ENCODE peak calls at places on chromosomes 6 and 20, in six cellular contexts. J is stomach, U is heart left ventricle, Q is transverse colon, H is Caco-2, E is A549. C is an unnamed sample.

GRCh38 chr6:2266845-2267244 is 21.4 kb upstream of the GMDS start:
- DNase-seq in H (no peak), J (no peak), U (no peak), E (no peak), Q (no peak), C (no peak)

GRCh38 chr20:23320317-23320716 is 30.3 kb upstream of the NXT1 start:
- DNase-seq in H (peak), Q (no peak), U (no peak), E (peak), J (no peak), C (no peak)

GRCh38 chr20:50286609-50287008 is 96.0 kb downstream of the CEBPB start:
- DNase-seq in E (peak), J (no peak), U (peak), H (no peak), Q (peak), C (no peak)

GRCh38 chr20:23435675-23436539 is 3.6 kb upstream of the CSTL1 start:
- DNase-seq in Q (peak), J (peak), H (no peak), U (no peak), E (no peak), C (no peak)

GRCh38 chr6:34391023-34391485 is 1.4 kb downstream of the NUDT3 start:
- DNase-seq in J (no peak), U (peak), H (peak), Q (peak), E (peak), C (no peak)

GRCh38 chr6:26158581-26159416 is 71.6 kb downstream of the HFE start:
- DNase-seq in E (no peak), J (peak), U (peak), Q (peak), H (peak), C (peak)

GRCh38 chr6:149203509-149203908 is 114.0 kb upstream of the TAB2 start:
- DNase-seq in H (no peak), J (no peak), U (no peak), E (no peak), Q (no peak), C (no peak)

GRCh38 chr6:26250806-26251075 is 114.3 kb upstream of the BTN3A2 start:
- DNase-seq in E (no peak), H (peak), U (no peak), Q (peak), J (no peak), C (peak)

GRCh38 chr20:6492396-6493055 is 275.0 kb upstream of the BMP2 start:
- DNase-seq in J (no peak), E (no peak), H (peak), U (no peak), Q (no peak), C (no peak)

GRCh38 chr20:22048241-22048640 is 342.8 kb downstream of the PAX1 start:
- DNase-seq in H (no peak), E (no peak), U (no peak), Q (no peak), J (no peak), C (no peak)

GRCh38 chr20:49170714-49171113 is 17.4 kb downstream of the STAU1 start:
- DNase-seq in J (no peak), Q (no peak), H (no peak), U (no peak), E (no peak), C (no peak)

GRCh38 chr6:169700296-169700695 is 1.5 kb downstream of the WDR27 start:
- DNase-seq in U (no peak), H (no peak), Q (peak), E (no peak), J (no peak), C (no peak)

GRCh38 chr6:39530201-39530759 is 194.9 kb downstream of the KIF6 start:
- DNase-seq in H (no peak), U (no peak), E (no peak), Q (peak), J (no peak), C (peak)

GRCh38 chr6:130525378-130525777 is 159.6 kb downstream of the TMEM200A start:
- DNase-seq in J (no peak), E (no peak), H (no peak), Q (no peak), U (no peak), C (no peak)

GRCh38 chr20:5000263-5001173 is 792 bp downstream of the SLC23A2 start:
- DNase-seq in Q (peak), U (peak), E (no peak), J (peak), H (peak), C (peak)

DNA sequence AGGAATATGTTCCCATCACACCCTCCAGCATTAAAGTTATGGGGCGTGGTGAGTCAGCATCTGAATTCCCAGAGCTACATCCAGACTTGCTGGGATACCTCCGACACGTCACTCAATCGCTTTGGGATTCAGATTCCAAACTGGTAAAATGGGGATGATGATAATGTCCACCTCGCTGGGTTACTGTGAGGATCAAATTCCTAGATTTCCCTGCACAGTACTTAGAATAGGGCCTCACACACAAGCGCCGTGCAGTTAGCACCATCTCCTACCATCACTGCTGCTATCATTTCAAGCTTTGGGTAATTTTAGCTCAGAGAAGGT is 107.2 kb downstream of the SULF2 start:
- DNase-seq in H (no peak), E (no peak), J (no peak), U (no peak), Q (no peak), C (no peak)
- TF ChIP-seq CTCF in H (no peak), E (no peak), J (no peak), U (peak), Q (no peak), C (peak)

GRCh38 chr6:40714143-40714542 is 127.0 kb upstream of the LRFN2 start:
- DNase-seq in U (no peak), E (no peak), J (no peak), H (no peak), Q (no peak), C (no peak)

GRCh38 chr6:40714576-40715500 is 127.7 kb upstream of the LRFN2 start:
- DNase-seq in U (no peak), E (peak), Q (peak), H (peak), J (peak), C (no peak)

GRCh38 chr6:40710626-40711354 is 123.6 kb upstream of the LRFN2 start:
- DNase-seq in E (no peak), U (peak), J (no peak), H (no peak), Q (no peak), C (no peak)

GRCh38 chr6:40715501-40716403 is 128.6 kb upstream of the LRFN2 start:
- DNase-seq in H (no peak), Q (no peak), U (no peak), J (peak), E (no peak), C (no peak)

DNA sequence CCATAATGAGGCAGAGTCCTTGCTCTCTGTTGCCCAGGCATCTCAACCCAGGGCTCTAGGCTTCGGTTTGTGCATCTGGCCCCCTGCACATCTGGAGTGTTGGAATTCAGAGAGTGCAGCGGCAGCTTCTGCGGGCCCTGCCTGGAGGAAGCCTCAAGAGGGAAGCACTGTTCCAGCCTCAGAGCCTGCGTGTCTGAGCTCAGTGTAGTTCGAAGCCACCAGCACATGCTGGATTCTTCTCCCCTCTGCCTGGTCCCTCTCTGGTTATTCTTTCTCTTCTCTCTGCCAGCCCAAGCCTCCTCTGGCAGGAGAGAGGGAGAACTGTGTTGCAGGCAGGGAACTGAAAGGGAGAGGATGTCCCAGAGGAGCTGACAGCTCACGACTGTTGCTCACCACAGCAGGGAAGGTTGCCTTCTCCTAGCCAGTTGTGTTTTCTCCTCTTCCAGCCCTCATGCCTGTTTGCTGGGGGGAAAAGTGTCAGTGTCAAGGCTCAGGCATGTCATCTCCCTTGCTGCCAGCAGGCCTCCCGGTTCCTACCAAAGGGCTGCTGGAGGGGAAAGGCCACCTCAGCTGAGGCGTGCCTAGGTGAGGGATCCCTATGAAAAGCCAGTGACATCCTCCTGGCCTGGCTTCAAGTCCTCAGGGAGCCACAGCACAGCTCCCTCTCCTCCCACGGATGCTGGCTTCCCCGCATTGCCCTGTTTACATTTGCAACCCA is 126.0 kb upstream of the LRFN2 start:
- DNase-seq in J (no peak), Q (no peak), H (peak), U (no peak), E (no peak), C (no peak)
- TF ChIP-seq CTCF in J (no peak), Q (no peak), H (no peak), U (no peak), E (no peak), C (no peak)

GRCh38 chr6:19804362-19805145 is 32.6 kb upstream of the ID4 start:
- DNase-seq in E (peak), Q (peak), H (peak), J (peak), U (peak), C (peak)
- TF ChIP-seq CTCF in E (no peak), Q (no peak), H (no peak), J (no peak), U (no peak), C (no peak)

GRCh38 chr20:36480456-36481048 is 60.8 kb upstream of the MYL9 start:
- DNase-seq in J (no peak), H (no peak), E (no peak), U (no peak), Q (no peak), C (no peak)

GRCh38 chr20:36479938-36480337 is 61.4 kb upstream of the MYL9 start:
- DNase-seq in U (no peak), J (no peak), Q (no peak), H (no peak), E (no peak), C (no peak)

GRCh38 chr20:36482044-36482473 is 59.3 kb upstream of the MYL9 start:
- DNase-seq in Q (no peak), H (no peak), J (peak), U (peak), E (no peak), C (no peak)

GRCh38 chr20:36483205-36483918 is 58.0 kb upstream of the MYL9 start:
- DNase-seq in E (no peak), J (no peak), H (no peak), Q (no peak), U (no peak), C (no peak)

GRCh38 chr20:36481380-36482043 is 59.8 kb upstream of the MYL9 start:
- DNase-seq in H (no peak), J (no peak), E (no peak), Q (no peak), U (no peak), C (no peak)
- TF ChIP-seq CTCF in H (no peak), J (no peak), E (no peak), Q (no peak), U (no peak), C (no peak)

DNA sequence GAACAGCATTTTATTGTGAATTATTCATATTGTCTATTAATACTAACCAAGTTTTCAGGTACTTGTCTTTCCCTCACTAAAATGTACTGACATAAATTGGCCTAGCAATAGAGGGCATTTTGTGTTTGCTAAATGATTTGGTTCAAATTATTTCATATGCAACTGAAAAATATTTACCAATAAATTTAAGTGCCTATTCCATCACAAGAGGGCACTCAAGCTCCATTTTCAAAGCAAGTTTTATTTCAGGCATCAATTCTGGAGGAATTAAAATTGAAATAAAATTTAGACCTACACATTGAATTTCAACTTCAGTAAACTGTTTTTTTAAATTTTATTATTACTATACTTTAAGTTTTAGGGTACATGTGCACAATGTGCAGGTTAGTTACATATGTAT is 114.3 kb upstream of the SYNCRIP start:
- DNase-seq in J (no peak), E (peak), Q (no peak), U (no peak), H (no peak), C (no peak)
- TF ChIP-seq CTCF in J (peak), E (peak), Q (peak), U (peak), H (no peak), C (peak)

GRCh38 chr6:48086187-48086586 is 24.8 kb downstream of the PTCHD4 start:
- DNase-seq in Q (no peak), U (no peak), H (no peak), J (no peak), E (no peak), C (no peak)
- TF ChIP-seq CTCF in Q (no peak), U (no peak), H (no peak), J (no peak), E (peak), C (no peak)

DNA sequence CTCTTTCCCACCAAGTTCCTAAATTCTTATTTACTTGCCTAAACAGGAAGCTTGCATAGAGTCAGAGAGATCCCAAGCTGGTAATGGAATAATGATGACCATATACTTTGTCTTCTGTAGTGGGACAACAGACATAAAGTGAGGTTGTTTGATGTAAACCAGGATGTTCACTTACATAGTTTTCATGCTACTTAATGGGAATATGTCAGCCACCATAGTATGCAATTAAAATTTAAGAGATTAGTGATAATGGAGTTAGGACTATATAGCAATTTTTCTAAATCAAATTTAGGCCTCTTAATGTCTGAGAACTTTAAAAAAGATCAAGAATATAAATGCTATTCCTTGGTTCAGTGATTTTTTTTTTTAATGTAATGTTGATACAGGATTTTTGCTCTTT is 180.6 kb downstream of the BCKDHB start:
- DNase-seq in J (no peak), H (no peak), U (no peak), Q (no peak), E (no peak), C (no peak)
- TF ChIP-seq CTCF in J (no peak), H (no peak), U (no peak), Q (no peak), E (no peak), C (no peak)

GRCh38 chr6:5078121-5078695 is 6.9 kb upstream of the PPP1R3G start:
- DNase-seq in U (no peak), J (no peak), H (no peak), E (no peak), Q (no peak), C (no peak)
- TF ChIP-seq CTCF in U (no peak), J (no peak), H (no peak), E (no peak), Q (no peak), C (no peak)

C was measured in activated CD8-positive, alpha-beta T cell treated with anti-CD3 and anti-CD28 coated beads for 36 hours.